ENCODE peak calls at places on chromosomes 16 and 17, in four cellular contexts. G is A549, E is IMR-90, Q is SK-N-SH. H is an unnamed sample.

GRCh38 chr17:33786478-33786877 is 468.6 kb upstream of the CCL2 start:
- DNase-seq in G (no peak), E (no peak), Q (no peak), H (no peak)

GRCh38 chr17:14198013-14198412 is 38.6 kb downstream of the CDRT15 start:
- DNase-seq in G (no peak), E (no peak), Q (peak), H (no peak)

GRCh38 chr16:31182391-31182790 is 2.5 kb downstream of the FUS start:
- DNase-seq in G (no peak), E (no peak), Q (no peak), H (no peak)

GRCh38 chr16:28821874-28822519 is 802 bp upstream of the ATXN2L start:
- DNase-seq in G (no peak), E (no peak), Q (no peak), H (no peak)

GRCh38 chr16:48106445-48106844 is 49.3 kb downstream of the ABCC12 start:
- DNase-seq in G (no peak), E (no peak), Q (no peak), H (no peak)

GRCh38 chr17:46776298-46777005 is 42.0 kb downstream of the WNT3 start:
- DNase-seq in G (no peak), E (no peak), Q (peak), H (no peak)

GRCh38 chr17:81509048-81509686 is 3.4 kb downstream of the ACTG1 start:
- DNase-seq in G (peak), E (no peak), Q (no peak), H (peak)

GRCh38 chr16:86079185-86079885 is 180.4 kb downstream of the IRF8 start:
- DNase-seq in G (no peak), E (no peak), Q (no peak), H (no peak)

GRCh38 chr16:53056528-53056881 is 1.7 kb downstream of the CHD9 start:
- DNase-seq in G (no peak), E (peak), Q (no peak), H (peak)

GRCh38 chr17:19546289-19547065 is 12.8 kb downstream of the SLC47A1 start:
- DNase-seq in G (no peak), E (no peak), Q (no peak), H (no peak)

GRCh38 chr17:45160505-45161287 is 979 bp upstream of the HEXIM2 start:
- DNase-seq in G (peak), E (peak), Q (peak), H (peak)

GRCh38 chr17:75475144-75475835 is 18.9 kb downstream of the TMEM94 start:
- DNase-seq in G (no peak), E (peak), Q (no peak), H (no peak)

GRCh38 chr16:10093564-10093963 is 88.7 kb downstream of the GRIN2A start:
- DNase-seq in G (no peak), E (no peak), Q (no peak), H (no peak)

GRCh38 chr16:80511824-80512223 is 29.0 kb upstream of the DYNLRB2 start:
- DNase-seq in G (no peak), E (no peak), Q (no peak), H (no peak)

GRCh38 chr17:76643553-76644148 is at the start of gene ST6GALNAC1:
- DNase-seq in G (peak), E (no peak), Q (no peak), H (no peak)

GRCh38 chr17:720706-721539 is 6.3 kb upstream of the VPS53 start:
- DNase-seq in G (no peak), E (no peak), Q (no peak), H (no peak)

GRCh38 chr17:30212750-30213149 is 22.7 kb downstream of the SLC6A4 start:
- DNase-seq in G (no peak), E (no peak), Q (no peak), H (no peak)

GRCh38 chr17:20263595-20263994 is 203.7 kb downstream of the LGALS9B start:
- DNase-seq in G (peak), E (peak), Q (no peak), H (no peak)

GRCh38 chr16:89912627-89913026 is 6.0 kb upstream of the MC1R start:
- DNase-seq in G (no peak), E (no peak), Q (no peak), H (no peak)

GRCh38 chr16:49350265-49351103 is 23.1 kb upstream of the C16orf78 start:
- DNase-seq in G (peak), E (peak), Q (peak), H (peak)
- TF ChIP-seq SMC3 in G (peak), E (peak), Q (peak), H (peak)

GRCh38 chr17:58117382-58117781 is 30.8 kb upstream of the OR4D1 start:
- DNase-seq in G (no peak), E (no peak), Q (no peak), H (no peak)

GRCh38 chr17:58121925-58122324 is 26.3 kb upstream of the OR4D1 start:
- DNase-seq in G (peak), E (peak), Q (peak), H (peak)

GRCh38 chr17:58119491-58119890 is 28.7 kb upstream of the OR4D1 start:
- DNase-seq in G (no peak), E (no peak), Q (no peak), H (no peak)

GRCh38 chr17:58120195-58120822 is 27.9 kb upstream of the OR4D1 start:
- DNase-seq in G (peak), E (peak), Q (no peak), H (peak)
- TF ChIP-seq SMC3 in G (no peak), E (no peak), Q (no peak), H (no peak)

DNA sequence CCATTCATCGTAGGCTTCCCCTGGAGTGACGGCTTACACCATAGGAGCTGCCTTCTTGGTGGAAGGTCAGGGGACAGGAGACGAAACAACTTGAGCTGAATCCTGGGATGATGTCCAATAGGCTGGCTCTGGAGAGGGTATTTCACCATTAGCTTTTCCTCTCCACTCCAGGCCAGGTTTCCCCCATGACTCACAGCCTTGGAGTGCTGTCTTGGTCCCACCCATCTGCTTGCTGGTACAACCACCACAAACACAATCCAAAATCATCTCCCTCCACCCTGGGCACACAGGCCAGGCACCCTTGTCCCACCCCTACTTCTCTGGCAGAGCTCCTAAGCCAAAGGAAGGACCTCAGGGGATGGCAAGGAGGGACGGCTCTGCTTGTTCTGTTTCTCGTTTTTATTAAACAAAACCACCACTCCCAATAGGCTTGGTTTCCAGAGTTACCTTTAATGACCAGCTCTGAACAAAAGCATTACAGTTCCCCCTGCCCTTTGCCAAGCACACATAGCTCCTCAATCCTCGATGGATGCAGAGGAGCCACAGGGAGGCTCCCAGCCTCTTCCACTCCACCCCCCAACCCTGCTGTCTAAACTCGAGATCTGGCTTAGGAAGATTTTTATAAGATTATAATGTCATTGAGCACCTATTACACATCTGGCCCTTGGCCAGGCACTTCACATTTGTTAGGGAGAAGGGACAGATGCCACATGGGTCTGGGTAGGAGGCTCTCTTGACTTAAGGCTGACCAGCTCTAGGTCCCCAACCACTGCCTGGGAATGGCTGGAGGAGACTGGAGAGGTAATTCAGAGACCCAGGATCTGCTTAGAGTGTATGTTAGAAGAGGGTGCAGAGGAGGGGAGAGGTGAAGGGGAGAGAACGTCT is 13.3 kb downstream of the CAVIN1 start:
- DNase-seq in G (peak), E (peak), Q (no peak), H (no peak)
- TF ChIP-seq SMC3 in G (no peak), E (no peak), Q (no peak), H (no peak)

GRCh38 chr17:63116967-63117366 is 150.9 kb downstream of the TANC2 start:
- DNase-seq in G (peak), E (peak), Q (peak), H (no peak)
- TF ChIP-seq SMC3 in G (no peak), E (no peak), Q (peak), H (no peak)

GRCh38 chr16:27700596-27700995 is 150.7 kb downstream of the KATNIP start:
- DNase-seq in G (no peak), E (no peak), Q (no peak), H (no peak)
- TF ChIP-seq SMC3 in G (no peak), E (no peak), Q (no peak), H (no peak)

DNA sequence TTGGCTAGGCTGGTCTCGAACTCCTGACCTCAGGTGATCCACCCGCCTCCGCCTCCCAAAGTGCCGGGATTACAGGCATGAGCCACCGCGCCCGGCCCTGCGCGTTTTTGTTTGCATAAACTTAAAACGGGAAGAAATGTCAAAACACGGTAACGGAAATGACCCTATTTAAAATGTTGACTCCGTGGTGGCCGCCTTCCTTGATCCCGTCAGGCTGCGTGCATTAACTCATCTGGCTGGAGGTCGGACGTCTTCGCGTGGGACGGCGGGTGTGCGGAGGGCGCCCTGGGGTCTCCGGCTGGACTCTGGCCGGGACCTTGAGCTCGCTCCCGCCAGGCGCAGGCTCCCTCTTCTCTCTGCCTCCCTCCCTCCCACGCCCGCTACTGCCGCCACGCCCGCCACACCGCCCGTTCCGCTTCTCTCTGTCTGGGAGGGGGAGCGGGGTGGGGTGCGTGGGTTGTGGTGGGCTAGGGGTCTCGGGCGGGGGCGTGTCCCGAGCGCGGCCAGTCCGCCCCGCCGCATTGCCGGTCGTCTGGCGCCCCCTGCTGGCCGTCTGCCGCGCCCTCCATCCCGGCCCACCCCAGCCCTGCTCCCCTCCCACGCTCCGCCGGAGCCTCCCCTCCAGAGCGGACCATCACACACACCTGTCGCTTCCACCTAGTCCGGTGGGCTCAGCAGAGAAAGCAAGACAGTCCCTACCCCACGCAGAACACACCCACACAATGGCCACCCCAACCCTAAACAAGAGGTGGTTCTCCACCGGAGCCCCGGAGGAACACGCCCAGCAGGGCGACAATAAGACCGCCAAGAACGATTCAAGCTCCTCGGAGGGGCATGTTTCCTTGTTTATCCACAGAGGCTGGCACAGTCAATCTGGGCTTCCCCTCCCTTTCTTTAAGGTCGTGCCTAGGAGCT is 1.2 kb upstream of the CCDC42 start:
- DNase-seq in G (peak), E (peak), Q (peak), H (peak)
- TF ChIP-seq SMC3 in G (peak), E (peak), Q (peak), H (peak)